ENCODE peak calls at places on chromosomes 3 and 15, in nine cellular contexts. X is cardiac fibroblast; Q is activated B cell treated with CpG ODN at 0.5 μM for 24 hours; Z is CD8-positive, alpha-beta memory T cell; D is M059J; T is activated gamma-delta T cell treated with Interleukin-2 at 50 U/mL for 16 hours; J is H9; K is stimulated activated CD8-positive, alpha-beta memory T cell treated with anti-CD3 and anti-CD28 coated beads, Interleukin-4, amount 100 ng/mL, for 48 hours; G is B cell. H is an unnamed sample.

GRCh38 chr3:114846252-114846651 is 300.8 kb downstream of the ZBTB20 start:
- DNase-seq in X (no peak), Q (no peak), Z (no peak), D (no peak), T (no peak), J (no peak), K (no peak), G (no peak), H (no peak)

GRCh38 chr15:57500979-57501576 is 90.6 kb upstream of the MYZAP start:
- DNase-seq in X (peak), Q (no peak), Z (no peak), D (peak), T (no peak), J (no peak), K (no peak), G (no peak), H (no peak)

GRCh38 chr3:185688808-185689207 is 102.7 kb downstream of the SENP2 start:
- DNase-seq in X (peak), Q (no peak), Z (no peak), D (peak), T (no peak), J (peak), K (peak), G (no peak), H (no peak)

GRCh38 chr15:55703873-55704285 is 39.1 kb downstream of the PRTG start:
- DNase-seq in X (peak), Q (no peak), Z (no peak), D (peak), T (no peak), J (no peak), K (no peak), G (no peak), H (no peak)

GRCh38 chr15:92803852-92804609 is 96.1 kb upstream of the CHD2 start:
- DNase-seq in X (peak), Q (no peak), Z (no peak), D (peak), T (no peak), J (no peak), K (peak), G (no peak), H (no peak)

GRCh38 chr3:125115640-125116039 is 59.8 kb upstream of the HEG1 start:
- DNase-seq in X (peak), Q (no peak), Z (no peak), D (peak), T (no peak), J (no peak), K (no peak), G (no peak), H (no peak)

GRCh38 chr3:144187531-144188230 is 216.1 kb downstream of the DIPK2A start:
- DNase-seq in X (peak), Q (no peak), Z (no peak), D (peak), T (no peak), J (no peak), K (no peak), G (no peak), H (no peak)

GRCh38 chr3:180048840-180049239 is 12.1 kb upstream of the PEX5L start:
- DNase-seq in X (peak), Q (no peak), Z (no peak), D (peak), T (no peak), J (no peak), K (no peak), G (no peak), H (no peak)

GRCh38 chr15:64153480-64154367 is 2.2 kb downstream of the SNX22 start:
- DNase-seq in X (peak), Q (peak), Z (peak), D (peak), T (peak), J (peak), K (peak), G (peak), H (peak)

GRCh38 chr15:57018151-57018550 is 99.7 kb downstream of the TCF12 start:
- DNase-seq in X (no peak), Q (no peak), Z (no peak), D (no peak), T (no peak), J (no peak), K (no peak), G (no peak), H (no peak)

GRCh38 chr3:71210257-71211002 is 373.1 kb downstream of the FOXP1 start:
- DNase-seq in X (peak), Q (no peak), Z (no peak), D (no peak), T (no peak), J (no peak), K (no peak), G (no peak), H (no peak)

GRCh38 chr15:75666823-75667501 is 19.2 kb downstream of the SNX33 start:
- DNase-seq in X (peak), Q (no peak), Z (no peak), D (peak), T (no peak), J (no peak), K (no peak), G (no peak), H (no peak)

GRCh38 chr3:102229062-102229655 is 205.7 kb upstream of the ZPLD1 start:
- DNase-seq in X (peak), Q (peak), Z (peak), D (peak), T (peak), J (peak), K (peak), G (peak), H (peak)

GRCh38 chr3:136074546-136074945 is 109.0 kb downstream of the PPP2R3A start:
- DNase-seq in X (peak), Q (no peak), Z (no peak), D (peak), T (no peak), J (no peak), K (no peak), G (no peak), H (no peak)

GRCh38 chr15:96285306-96285705 is 45.2 kb upstream of the NR2F2 start:
- DNase-seq in X (peak), Q (no peak), Z (no peak), D (peak), T (no peak), J (no peak), K (no peak), G (no peak), H (no peak)

GRCh38 chr3:182165234-182165633 is 453.5 kb downstream of the SOX2 start:
- DNase-seq in X (no peak), Q (no peak), Z (no peak), D (no peak), T (no peak), J (no peak), K (no peak), G (no peak), H (no peak)

GRCh38 chr3:144831955-144832716 is 860.5 kb downstream of the DIPK2A start:
- DNase-seq in X (peak), Q (no peak), Z (no peak), D (no peak), T (no peak), J (no peak), K (no peak), G (no peak), H (no peak)

GRCh38 chr15:74543583-74543982 is 2.6 kb downstream of the ARID3B start:
- DNase-seq in X (no peak), Q (no peak), Z (peak), D (no peak), T (peak), J (no peak), K (peak), G (no peak), H (no peak)

GRCh38 chr15:47523669-47524068 is 193.6 kb upstream of the SEMA6D start:
- DNase-seq in X (peak), Q (no peak), Z (no peak), D (peak), T (no peak), J (no peak), K (no peak), G (no peak), H (no peak)

GRCh38 chr3:38549957-38550840 is 54.1 kb downstream of the EXOG start:
- DNase-seq in X (no peak), Q (no peak), Z (peak), D (no peak), T (no peak), J (peak), K (peak), G (no peak), H (no peak)

GRCh38 chr3:127820871-127821853 is 1.2 kb downstream of the MGLL start:
- DNase-seq in X (no peak), Q (no peak), Z (no peak), D (peak), T (no peak), J (no peak), K (no peak), G (no peak), H (no peak)

GRCh38 chr3:127667119-127667681 is 5.6 kb upstream of the ABTB1 start:
- DNase-seq in X (no peak), Q (no peak), Z (no peak), D (no peak), T (no peak), J (no peak), K (no peak), G (no peak), H (no peak)

GRCh38 chr3:172259191-172259590 is 189.1 kb downstream of the GHSR start:
- DNase-seq in X (peak), Q (no peak), Z (no peak), D (no peak), T (no peak), J (no peak), K (no peak), G (no peak), H (no peak)

GRCh38 chr3:173249457-173249856 is 108.4 kb upstream of the SPATA16 start:
- DNase-seq in X (no peak), Q (no peak), Z (no peak), D (no peak), T (no peak), J (no peak), K (no peak), G (no peak), H (no peak)

GRCh38 chr15:59555696-59556095 is 55.9 kb upstream of the GCNT3 start:
- DNase-seq in X (no peak), Q (no peak), Z (no peak), D (peak), T (no peak), J (no peak), K (no peak), G (no peak), H (no peak)

GRCh38 chr3:114384558-114384903 is 90.7 kb downstream of the TIGIT start:
- DNase-seq in X (no peak), Q (no peak), Z (no peak), D (no peak), T (no peak), J (no peak), K (no peak), G (no peak), H (no peak)